ENCODE peak calls at places on chromosomes 5 and 9, in seven cellular contexts. J is coronary artery; H is omental fat pad; P is GM06990; S is RWPE1; X is CD4-positive, alpha-beta T cell; R is SK-N-SH. L is an unnamed sample.

GRCh38 chr9:94865599-94866456 is 139.3 kb downstream of the AOPEP start:
- DNase-seq in J (no peak), H (no peak), P (no peak), S (no peak), X (no peak), R (peak; percentile 58), L (no peak)

GRCh38 chr5:81172710-81173109 is 60.4 kb upstream of the CKMT2 start:
- DNase-seq in J (no peak), H (no peak), P (no peak), S (no peak), X (no peak), R (no peak), L (no peak)

GRCh38 chr5:144126707-144127106 is 43.8 kb downstream of the YIPF5 start:
- DNase-seq in J (no peak), H (no peak), P (no peak), S (no peak), X (no peak), R (no peak), L (no peak)

GRCh38 chr9:8542537-8542936 is 743.0 kb upstream of the DMAC1 start:
- DNase-seq in J (no peak), H (no peak), P (no peak), S (no peak), X (no peak), R (no peak), L (no peak)

GRCh38 chr9:70477907-70478480 is 63.5 kb upstream of the KLF9 start:
- DNase-seq in J (no peak), H (no peak), P (no peak), S (no peak), X (no peak), R (no peak), L (no peak)

GRCh38 chr5:32339878-32340277 is 27.1 kb upstream of the MTMR12 start:
- DNase-seq in J (no peak), H (no peak), P (no peak), S (no peak), X (no peak), R (no peak), L (no peak)

GRCh38 chr5:89011778-89012320 is 128.9 kb upstream of the MEF2C start:
- DNase-seq in J (no peak), H (no peak), P (no peak), S (no peak), X (no peak), R (no peak), L (no peak)

GRCh38 chr5:80871541-80871961 is 88.6 kb upstream of the RASGRF2 start:
- DNase-seq in J (no peak), H (no peak), P (no peak), S (peak; percentile 34), X (no peak), R (no peak), L (no peak)

GRCh38 chr9:126456396-126456795 is 129.8 kb downstream of the MVB12B start:
- DNase-seq in J (peak; percentile 19), H (no peak), P (no peak), S (no peak), X (no peak), R (no peak), L (no peak)

GRCh38 chr5:42569953-42570548 is 146.8 kb downstream of the GHR start:
- DNase-seq in J (no peak), H (no peak), P (no peak), S (no peak), X (no peak), R (no peak), L (no peak)

GRCh38 chr5:171445910-171446516 is 26.6 kb downstream of the FGF18 start:
- DNase-seq in J (no peak), H (no peak), P (no peak), S (no peak), X (no peak), R (no peak), L (no peak)

GRCh38 chr9:137724114-137724445 is 105.3 kb downstream of the EHMT1 start:
- DNase-seq in J (no peak), H (no peak), P (no peak), S (peak; percentile 33), X (peak; percentile 21), R (no peak), L (no peak)

GRCh38 chr5:111364992-111365391 is 140.8 kb downstream of the CAMK4 start:
- DNase-seq in J (no peak), H (no peak), P (no peak), S (no peak), X (no peak), R (no peak), L (no peak)

GRCh38 chr9:77848428-77848827 is 183.2 kb downstream of the GNAQ start:
- DNase-seq in J (no peak), H (no peak), P (no peak), S (no peak), X (no peak), R (no peak), L (no peak)

GRCh38 chr9:74729129-74729710 is 158.5 kb downstream of the TRPM6 start:
- DNase-seq in J (no peak), H (no peak), P (no peak), S (no peak), X (no peak), R (no peak), L (no peak)

GRCh38 chr5:132497488-132497997 is 7.0 kb upstream of the IRF1 start:
- DNase-seq in J (peak; percentile 91), H (no peak), P (no peak), S (peak; percentile 95), X (no peak), R (peak; percentile 31), L (peak; percentile 16)

GRCh38 chr5:165579911-165580310 is 2074.5 kb downstream of the MAT2B start:
- DNase-seq in J (no peak), H (no peak), P (no peak), S (no peak), X (no peak), R (no peak), L (no peak)
- TF ChIP-seq CTCF in J (no peak), H (no peak), P (no peak), S (no peak), X (no peak), R (no peak), L (no peak)

GRCh38 chr5:92470770-92471169 is 1087.7 kb upstream of the ARRDC3 start:
- DNase-seq in J (no peak), H (no peak), P (no peak), S (no peak), X (no peak), R (no peak), L (no peak)
- TF ChIP-seq CTCF in J (no peak), H (no peak), P (peak; percentile 56), S (no peak), X (no peak), R (no peak), L (no peak)

GRCh38 chr9:89236955-89237573 is 58.4 kb upstream of the SHC3 start:
- DNase-seq in J (no peak), H (no peak), P (no peak), S (no peak), X (no peak), R (no peak), L (no peak)
- TF ChIP-seq CTCF in J (no peak), H (no peak), P (no peak), S (no peak), X (no peak), R (no peak), L (no peak)

GRCh38 chr5:6078881-6079280 is 299.5 kb downstream of the MED10 start:
- DNase-seq in J (no peak), H (no peak), P (no peak), S (no peak), X (no peak), R (no peak), L (no peak)
- TF ChIP-seq CTCF in J (no peak), H (no peak), P (no peak), S (no peak), X (no peak), R (no peak), L (no peak)

DNA sequence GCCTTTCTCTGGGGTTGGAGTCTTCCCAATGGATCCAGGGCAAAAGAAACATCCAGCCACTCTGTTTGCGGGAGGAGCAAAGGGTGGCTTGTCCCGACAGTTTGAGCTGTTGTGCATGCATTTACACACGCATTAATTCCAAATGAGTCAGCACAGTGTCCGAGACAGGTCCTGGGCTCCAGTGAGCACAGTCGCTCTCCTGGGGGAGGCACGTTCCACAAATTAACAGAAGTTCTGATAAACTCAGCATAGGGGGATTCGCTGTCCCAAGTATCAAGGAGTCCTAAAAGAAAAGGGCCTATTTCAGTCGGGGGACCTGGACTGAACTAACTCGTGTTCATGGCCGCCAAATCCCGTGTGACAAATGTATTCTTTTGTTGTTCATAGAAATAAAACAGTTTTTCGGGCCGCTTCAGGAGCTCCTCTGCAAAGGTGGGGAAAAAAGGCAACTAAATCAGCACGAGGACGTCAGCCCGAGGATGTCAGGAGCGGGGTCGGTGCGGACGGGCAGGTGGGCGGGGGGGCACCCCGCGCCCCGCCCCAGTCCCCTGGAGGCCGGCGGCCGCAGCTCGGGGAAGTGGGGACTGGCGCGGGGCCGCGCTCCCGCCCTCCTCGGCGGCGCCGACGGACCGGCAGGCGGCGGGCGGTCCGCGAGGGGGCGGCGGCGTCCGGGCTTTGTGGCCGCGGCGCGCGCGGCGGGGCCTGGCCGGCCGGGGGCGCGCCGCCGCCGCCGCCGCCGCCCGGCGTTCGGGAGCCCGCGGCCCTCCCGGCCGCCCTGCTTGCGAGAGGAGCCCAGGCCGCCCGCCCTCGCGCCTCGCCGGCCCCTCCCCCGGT is at the start of gene MSANTD3:
- DNase-seq in J (peak; percentile 77), H (no peak), P (peak; percentile 79), S (peak; percentile 79), X (peak; percentile 55), R (peak; percentile 94), L (peak; percentile 59)
- TF ChIP-seq CTCF in J (no peak), H (no peak), P (no peak), S (no peak), X (no peak), R (peak; percentile 13), L (no peak)

GRCh38 chr5:149053027-149053705 is 9.7 kb downstream of the SH3TC2 start:
- DNase-seq in J (no peak), H (no peak), P (no peak), S (peak; percentile 64), X (no peak), R (no peak), L (no peak)

GRCh38 chr5:149060325-149060724 is 2.5 kb downstream of the SH3TC2 start:
- DNase-seq in J (no peak), H (no peak), P (no peak), S (peak; percentile 16), X (no peak), R (peak; percentile 75), L (no peak)

GRCh38 chr5:149054416-149054815 is 8.4 kb downstream of the SH3TC2 start:
- DNase-seq in J (no peak), H (no peak), P (no peak), S (no peak), X (no peak), R (no peak), L (no peak)

GRCh38 chr5:149061341-149061740 is 1.5 kb downstream of the SH3TC2 start:
- DNase-seq in J (no peak), H (no peak), P (no peak), S (no peak), X (no peak), R (no peak), L (no peak)

DNA sequence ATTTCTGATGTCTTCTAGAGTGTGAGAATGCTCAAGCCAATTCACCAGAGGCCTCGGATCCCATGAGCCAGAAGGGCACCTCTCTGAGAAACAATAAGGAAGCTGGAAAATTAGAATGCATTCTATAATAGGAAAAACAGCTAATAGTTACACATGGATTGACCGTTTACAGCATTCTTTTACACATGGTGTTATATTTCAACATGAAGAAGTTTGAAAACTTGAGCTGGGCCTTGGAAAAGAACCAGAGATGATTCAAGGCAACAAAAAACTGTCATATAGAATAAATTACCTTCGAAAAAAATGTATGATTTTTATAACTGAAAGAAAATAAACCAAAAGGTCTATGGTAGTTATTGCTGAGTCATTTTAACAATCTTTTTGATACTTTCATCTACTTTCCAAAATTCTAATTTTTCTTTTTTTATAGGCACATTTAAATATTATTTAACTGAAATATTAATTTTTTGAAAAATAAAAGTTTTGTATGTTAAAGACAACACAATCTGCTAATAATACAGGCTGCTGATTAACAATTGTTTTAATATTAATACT is 6.2 kb downstream of the SH3TC2 start:
- DNase-seq in J (no peak), H (no peak), P (no peak), S (no peak), X (no peak), R (no peak), L (no peak)
- TF ChIP-seq CTCF in J (no peak), H (no peak), P (no peak), S (no peak), X (no peak), R (no peak), L (no peak)

L was measured in activated B cell treated with CpG ODN at 0.5 μM for 24 hours.